ENCODE peak calls at places on chromosome 6, in ten cellular contexts. N, K, C, T, X, J, R, O, A and P are unnamed samples.

GRCh38 chr6:158500016-158500735 is 59.7 kb upstream of the TMEM181 start:
- DNase-seq in N (no peak), K (no peak), C (no peak), T (no peak), X (no peak), J (peak; percentile 33), R (no peak), O (no peak), A (no peak), P (no peak)

GRCh38 chr6:79796197-79796596 is 151.2 kb downstream of the ELOVL4 start:
- DNase-seq in N (no peak), K (no peak), C (no peak), T (no peak), X (no peak), J (no peak), R (no peak), O (no peak), A (no peak), P (no peak)

GRCh38 chr6:139981810-139982550 is 607.5 kb upstream of the CITED2 start:
- DNase-seq in N (peak; percentile 71), K (peak; percentile 40), C (no peak), T (no peak), X (no peak), J (peak; percentile 74), R (peak; percentile 66), O (peak; percentile 80), A (peak; percentile 71), P (peak; percentile 42)

GRCh38 chr6:113376847-113377165 is 480.3 kb upstream of the MARCKS start:
- DNase-seq in N (no peak), K (no peak), C (no peak), T (no peak), X (no peak), J (no peak), R (no peak), O (no peak), A (no peak), P (no peak)

GRCh38 chr6:88220493-88220892 is 54.3 kb upstream of the CNR1 start:
- DNase-seq in N (peak; percentile 49), K (no peak), C (no peak), T (no peak), X (peak; percentile 16), J (peak; percentile 14), R (peak; percentile 14), O (no peak), A (peak; percentile 2), P (no peak)

GRCh38 chr6:157656437-157657005 is 166.5 kb upstream of the SNX9 start:
- DNase-seq in N (no peak), K (no peak), C (no peak), T (no peak), X (no peak), J (no peak), R (no peak), O (no peak), A (no peak), P (no peak)

GRCh38 chr6:94177429-94177828 is 758.1 kb upstream of the EPHA7 start:
- DNase-seq in N (peak; percentile 47), K (no peak), C (no peak), T (no peak), X (no peak), J (no peak), R (no peak), O (no peak), A (no peak), P (no peak)

GRCh38 chr6:170210026-170210390 is 80.9 kb downstream of the DLL1 start:
- DNase-seq in N (no peak), K (no peak), C (peak; percentile 38), T (peak; percentile 7), X (peak; percentile 78), J (no peak), R (no peak), O (no peak), A (no peak), P (no peak)

GRCh38 chr6:148831531-148831930 is 84.7 kb downstream of the UST start:
- DNase-seq in N (no peak), K (no peak), C (no peak), T (no peak), X (no peak), J (no peak), R (peak; percentile 72), O (no peak), A (no peak), P (no peak)

GRCh38 chr6:148831064-148831463 is 84.2 kb downstream of the UST start:
- DNase-seq in N (no peak), K (no peak), C (no peak), T (no peak), X (no peak), J (peak; percentile 46), R (no peak), O (no peak), A (no peak), P (no peak)

GRCh38 chr6:148828047-148828446 is 81.2 kb downstream of the UST start:
- DNase-seq in N (no peak), K (no peak), C (no peak), T (no peak), X (no peak), J (no peak), R (no peak), O (no peak), A (no peak), P (no peak)

GRCh38 chr6:148829415-148830101 is 82.7 kb downstream of the UST start:
- DNase-seq in N (no peak), K (no peak), C (no peak), T (no peak), X (no peak), J (peak; percentile 7), R (no peak), O (no peak), A (no peak), P (no peak)

GRCh38 chr6:148830614-148831013 is 83.8 kb downstream of the UST start:
- DNase-seq in N (no peak), K (no peak), C (no peak), T (no peak), X (no peak), J (no peak), R (no peak), O (no peak), A (no peak), P (no peak)
- H3K4me3 ChIP-seq in N (no peak overlapping the region), K (no peak overlapping the region), C (no peak overlapping the region), T (no peak overlapping the region), X (no peak overlapping the region), J (no peak overlapping the region), R (no peak overlapping the region), O (no peak overlapping the region), A (no peak overlapping the region), P (no peak overlapping the region)

GRCh38 chr6:41008011-41008410 is 31.0 kb downstream of the UNC5CL start:
- DNase-seq in N (no peak), K (no peak), C (no peak), T (no peak), X (no peak), J (no peak), R (no peak), O (no peak), A (no peak), P (no peak)
- H3K4me3 ChIP-seq in N (no peak overlapping the region), K (no peak overlapping the region), C (no peak overlapping the region), T (no peak overlapping the region), X (no peak overlapping the region), J (no peak overlapping the region), R (no peak overlapping the region), O (no peak overlapping the region), A (no peak overlapping the region), P (no peak overlapping the region)

DNA sequence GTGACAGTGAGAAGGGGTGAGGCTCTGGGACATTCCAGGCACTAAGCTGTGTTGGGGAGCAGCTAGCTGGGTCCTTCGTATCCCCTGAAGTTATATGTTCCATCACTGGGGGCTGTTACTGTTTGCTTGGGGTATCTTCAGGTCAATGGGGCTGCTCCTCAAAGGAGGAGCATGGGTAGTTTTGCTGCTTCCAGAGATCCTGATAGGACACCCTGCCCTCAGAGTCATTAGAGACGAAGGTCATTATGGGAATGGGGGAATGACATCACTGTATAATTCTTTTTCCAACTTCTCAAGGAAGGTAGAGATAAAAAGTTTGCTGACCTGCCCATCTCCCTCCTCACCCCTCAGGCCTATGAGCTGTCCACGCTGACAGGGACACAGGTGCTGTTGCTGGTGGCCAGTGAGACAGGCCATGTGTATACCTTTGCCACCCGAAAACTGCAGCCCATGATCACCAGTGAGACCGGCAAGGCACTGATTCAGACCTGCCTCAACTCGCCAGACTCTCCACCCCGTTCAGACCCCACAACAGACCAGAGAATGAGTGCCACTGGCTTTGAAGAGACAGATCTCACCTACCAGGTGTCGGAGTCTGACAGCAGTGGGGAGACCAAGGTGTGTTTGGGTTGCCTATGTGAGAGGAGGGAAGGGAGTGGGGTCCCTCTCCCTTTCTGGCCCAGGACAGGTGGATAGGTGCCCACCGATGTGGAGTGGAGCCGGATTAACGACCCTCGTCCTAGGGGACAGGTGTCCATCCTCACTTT is 2.6 kb downstream of the SRF start:
- DNase-seq in N (peak; percentile 18), K (no peak), C (no peak), T (no peak), X (peak; percentile 24), J (no peak), R (no peak), O (no peak), A (no peak), P (no peak)
- H3K4me3 ChIP-seq in N (peak overlapping the region; percentile 97), K (peak overlapping the region; percentile 96), C (peak overlapping the region; percentile 82), T (peak overlapping the region; percentile 84), X (peak overlapping the region; percentile 14), J (peak overlapping the region; percentile 94), R (peak overlapping the region; percentile 77), O (peak overlapping the region; percentile 87), A (peak overlapping the region; percentile 92), P (peak overlapping the region; percentile 98)

GRCh38 chr6:119145111-119145510 is 66.6 kb upstream of the FAM184A start:
- DNase-seq in N (no peak), K (no peak), C (no peak), T (no peak), X (no peak), J (peak; percentile 72), R (no peak), O (no peak), A (no peak), P (no peak)

GRCh38 chr6:119148825-119149525 is 70.5 kb upstream of the FAM184A start:
- DNase-seq in N (no peak), K (no peak), C (no peak), T (no peak), X (no peak), J (no peak), R (peak; percentile 47), O (no peak), A (no peak), P (no peak)

GRCh38 chr6:119148102-119148824 is 69.8 kb upstream of the FAM184A start:
- DNase-seq in N (peak; percentile 63), K (peak; percentile 50), C (no peak), T (no peak), X (peak; percentile 63), J (peak; percentile 79), R (peak; percentile 88), O (peak; percentile 77), A (peak; percentile 47), P (peak; percentile 31)

GRCh38 chr6:119142637-119143036 is 64.2 kb upstream of the FAM184A start:
- DNase-seq in N (no peak), K (no peak), C (no peak), T (no peak), X (no peak), J (no peak), R (no peak), O (no peak), A (no peak), P (no peak)

DNA sequence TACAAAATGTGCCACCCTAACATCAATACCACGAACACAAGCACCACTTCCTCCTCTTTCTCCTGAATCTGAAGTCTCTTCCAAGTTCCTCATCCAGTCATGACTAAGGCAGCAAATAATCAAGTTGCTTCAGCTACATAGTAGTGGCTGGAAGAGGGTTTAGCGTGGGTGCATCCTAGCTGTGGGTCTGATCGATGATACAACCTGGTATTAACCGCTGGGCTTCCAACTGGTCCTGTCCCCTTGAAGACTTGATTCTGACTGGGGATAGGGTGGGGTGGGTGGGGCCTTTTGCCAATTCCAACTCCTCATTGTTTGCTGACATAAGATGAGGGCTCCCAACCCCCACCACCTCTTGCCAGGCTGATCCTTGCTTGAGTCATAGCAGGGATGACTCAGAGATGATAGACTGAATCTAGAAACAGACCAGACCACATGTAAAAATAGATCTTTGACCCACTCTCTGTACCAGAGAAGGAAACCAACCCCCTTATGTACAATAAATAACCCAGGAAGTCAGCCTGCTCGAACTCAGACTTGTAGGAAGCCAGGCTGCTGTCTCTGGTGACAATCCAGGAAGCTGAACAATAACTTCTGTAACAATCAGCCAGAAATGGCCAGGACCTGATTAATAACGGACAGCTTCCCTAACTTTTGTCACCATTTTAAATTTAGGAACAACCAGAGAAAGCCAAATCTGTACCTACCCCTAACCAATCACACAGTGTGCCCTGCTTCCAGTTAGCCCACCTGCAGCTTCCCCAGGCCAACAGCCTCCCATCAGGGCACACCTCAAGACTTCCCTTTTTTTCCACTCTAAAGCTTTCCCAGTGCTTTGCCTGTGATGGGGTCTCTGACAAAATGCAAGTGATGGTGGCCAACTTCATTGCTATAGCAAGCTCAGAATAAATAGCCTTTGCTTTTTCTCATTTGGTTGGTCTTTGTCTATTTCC is 68.9 kb upstream of the FAM184A start:
- DNase-seq in N (no peak), K (peak; percentile 30), C (peak; percentile 80), T (peak; percentile 80), X (no peak), J (peak; percentile 95), R (peak; percentile 96), O (peak; percentile 96), A (peak; percentile 79), P (no peak)
- H3K4me3 ChIP-seq in N (no peak overlapping the region), K (no peak overlapping the region), C (no peak overlapping the region), T (no peak overlapping the region), X (no peak overlapping the region), J (peak overlapping the region; percentile 53), R (no peak overlapping the region), O (no peak overlapping the region), A (peak overlapping the region; percentile 6), P (no peak overlapping the region)